ENCODE peak calls at places on chromosomes 3 and 15, in six cellular contexts. One of them, this sample, is unnamed.

GRCh38 chr3:127754411-127755304 is 67.7 kb downstream of the MGLL start:
- DNase-seq in astrocyte: no peak
- DNase-seq in HEK293T: no peak
- DNase-seq in activated CD8-positive, alpha-beta memory T cell treated with anti-CD3 and anti-CD28 coated beads for 48 hours: peak
- DNase-seq in WERI-Rb-1: no peak
- DNase-seq in amygdala: no peak
- DNase-seq in this sample: no peak

GRCh38 chr3:47227678-47228077 is 54.9 kb downstream of the KIF9 start:
- DNase-seq in astrocyte: no peak
- DNase-seq in HEK293T: no peak
- DNase-seq in activated CD8-positive, alpha-beta memory T cell treated with anti-CD3 and anti-CD28 coated beads for 48 hours: no peak
- DNase-seq in WERI-Rb-1: no peak
- DNase-seq in amygdala: no peak
- DNase-seq in this sample: no peak

GRCh38 chr3:42732196-42732828 is 29.7 kb upstream of the HHATL start:
- DNase-seq in astrocyte: no peak
- DNase-seq in HEK293T: no peak
- DNase-seq in activated CD8-positive, alpha-beta memory T cell treated with anti-CD3 and anti-CD28 coated beads for 48 hours: no peak
- DNase-seq in WERI-Rb-1: no peak
- DNase-seq in amygdala: peak
- DNase-seq in this sample: no peak

GRCh38 chr3:10667269-10667668 is 148.8 kb upstream of the SLC6A11 start:
- DNase-seq in astrocyte: no peak
- DNase-seq in HEK293T: no peak
- DNase-seq in activated CD8-positive, alpha-beta memory T cell treated with anti-CD3 and anti-CD28 coated beads for 48 hours: no peak
- DNase-seq in WERI-Rb-1: no peak
- DNase-seq in amygdala: no peak
- DNase-seq in this sample: no peak

GRCh38 chr3:149548729-149549065 is 74.2 kb downstream of the TM4SF4 start:
- DNase-seq in astrocyte: peak
- DNase-seq in HEK293T: no peak
- DNase-seq in activated CD8-positive, alpha-beta memory T cell treated with anti-CD3 and anti-CD28 coated beads for 48 hours: no peak
- DNase-seq in WERI-Rb-1: no peak
- DNase-seq in amygdala: no peak
- DNase-seq in this sample: no peak

GRCh38 chr15:28960979-28961378 is 75.2 kb downstream of the APBA2 start:
- DNase-seq in astrocyte: peak
- DNase-seq in HEK293T: no peak
- DNase-seq in activated CD8-positive, alpha-beta memory T cell treated with anti-CD3 and anti-CD28 coated beads for 48 hours: no peak
- DNase-seq in WERI-Rb-1: no peak
- DNase-seq in amygdala: no peak
- DNase-seq in this sample: no peak

GRCh38 chr3:162719684-162720341 is 1223.2 kb downstream of the OTOL1 start:
- DNase-seq in astrocyte: peak
- DNase-seq in HEK293T: no peak
- DNase-seq in activated CD8-positive, alpha-beta memory T cell treated with anti-CD3 and anti-CD28 coated beads for 48 hours: no peak
- DNase-seq in WERI-Rb-1: no peak
- DNase-seq in amygdala: no peak
- DNase-seq in this sample: no peak

GRCh38 chr3:94069242-94069813 is 6.5 kb downstream of the NSUN3 start:
- DNase-seq in astrocyte: peak
- DNase-seq in HEK293T: no peak
- DNase-seq in activated CD8-positive, alpha-beta memory T cell treated with anti-CD3 and anti-CD28 coated beads for 48 hours: no peak
- DNase-seq in WERI-Rb-1: no peak
- DNase-seq in amygdala: no peak
- DNase-seq in this sample: no peak

GRCh38 chr15:39403674-39404117 is 177.2 kb upstream of the THBS1 start:
- DNase-seq in astrocyte: peak
- DNase-seq in HEK293T: peak
- DNase-seq in activated CD8-positive, alpha-beta memory T cell treated with anti-CD3 and anti-CD28 coated beads for 48 hours: no peak
- DNase-seq in WERI-Rb-1: no peak
- DNase-seq in amygdala: no peak
- DNase-seq in this sample: peak

GRCh38 chr15:29952245-29952644 is 130.0 kb upstream of the TJP1 start:
- DNase-seq in astrocyte: no peak
- DNase-seq in HEK293T: no peak
- DNase-seq in activated CD8-positive, alpha-beta memory T cell treated with anti-CD3 and anti-CD28 coated beads for 48 hours: no peak
- DNase-seq in WERI-Rb-1: no peak
- DNase-seq in amygdala: peak
- DNase-seq in this sample: no peak

This sample was measured in NCI-H1436 treated with DMSO at 0.1 percent for 48 hours.